ENCODE peak calls at places on chromosome X, in four cellular contexts. K is NCI-H1694 treated with DMSO at 0.1 percent for 48 hours, X is SK-N-SH, O is DND-41. U is an unnamed sample.

GRCh38 chrX:144681501-144681900 is 565.8 kb upstream of the SPANXN1 start:
- DNase-seq in O (no peak), X (no peak), K (no peak), U (no peak)

GRCh38 chrX:26851981-26852380 is 611.2 kb downstream of the PPP4R3C start:
- DNase-seq in K (no peak), X (no peak), O (no peak), U (no peak)

GRCh38 chrX:12702509-12703091 is 88.6 kb upstream of the PRPS2 start:
- DNase-seq in O (peak), K (no peak), X (peak), U (peak)

GRCh38 chrX:153626025-153626633 is 20.9 kb upstream of the DUSP9 start:
- DNase-seq in K (no peak), O (no peak), X (no peak), U (no peak)

GRCh38 chrX:24466025-24466424 is 939 bp downstream of the PDK3 start:
- DNase-seq in O (peak), X (no peak), K (no peak), U (no peak)

GRCh38 chrX:67789536-67789935 is 245.7 kb downstream of the AR start:
- DNase-seq in K (no peak), O (no peak), X (no peak), U (no peak)

GRCh38 chrX:31705816-31706215 is 634.0 kb upstream of the FTHL17 start:
- DNase-seq in O (no peak), X (no peak), K (no peak), U (no peak)

GRCh38 chrX:153468008-153468580 is 2.3 kb downstream of the HAUS7 start:
- DNase-seq in O (no peak), K (peak), X (no peak), U (no peak)

GRCh38 chrX:5788930-5789329 is 439.7 kb downstream of the NLGN4X start:
- DNase-seq in O (no peak), K (no peak), X (no peak), U (no peak)

GRCh38 chrX:39874202-39874816 is 223.4 kb downstream of the BCOR start:
- DNase-seq in K (no peak), O (no peak), X (no peak), U (no peak)

GRCh38 chrX:40504801-40505605 is 75.8 kb upstream of the ATP6AP2 start:
- DNase-seq in O (no peak), X (no peak), K (no peak), U (no peak)

GRCh38 chrX:19127649-19128168 is 5.4 kb upstream of the ADGRG2 start:
- DNase-seq in K (no peak), X (no peak), O (no peak), U (no peak)

GRCh38 chrX:49993661-49994060 is 71.3 kb downstream of the CLCN5 start:
- DNase-seq in O (no peak), X (no peak), K (no peak), U (no peak)

GRCh38 chrX:68834371-68835103 is 5.7 kb downstream of the EFNB1 start:
- DNase-seq in K (no peak), X (no peak), O (no peak), U (no peak)

GRCh38 chrX:150515801-150516200 is 52.6 kb upstream of the MTM1 start:
- DNase-seq in O (no peak), X (no peak), K (no peak), U (no peak)

GRCh38 chrX:47798861-47799260 is 37.8 kb upstream of the ZNF81 start:
- DNase-seq in X (no peak), O (no peak), K (no peak), U (no peak)

GRCh38 chrX:136176399-136176825 is 29.1 kb downstream of the FHL1 start:
- DNase-seq in K (no peak), X (no peak), O (no peak), U (no peak)

GRCh38 chrX:12965390-12965940 is 9.4 kb upstream of the TMSB4X start:
- DNase-seq in O (no peak), K (no peak), X (no peak), U (no peak)

GRCh38 chrX:92232182-92232581 is 453.0 kb downstream of the PCDH11X start:
- DNase-seq in X (peak), O (no peak), K (peak), U (peak)

GRCh38 chrX:135346975-135347374 is 37.7 kb downstream of the ETDC start:
- DNase-seq in O (no peak), X (no peak), K (no peak), U (no peak)

GRCh38 chrX:3360881-3361280 is 14.4 kb upstream of the MXRA5 start:
- DNase-seq in X (no peak), O (no peak), K (no peak), U (no peak)

GRCh38 chrX:82813671-82814078 is 694.4 kb upstream of the POU3F4 start:
- DNase-seq in X (no peak), O (no peak), K (no peak), U (no peak)